ENCODE peak calls at places on chromosomes 4 and X, in five cellular contexts. I is fibroblast of lung, M is GM23338, R is PC-3, A is SK-N-SH. C is an unnamed sample.

GRCh38 chrX:68828740-68829593 is at the start of gene EFNB1:
- DNase-seq in R (peak; percentile 96), A (peak; percentile 87), I (peak; percentile 97), M (peak; percentile 92), C (peak; percentile 89)

GRCh38 chrX:132331000-132331399 is 111.8 kb upstream of the RAP2C start:
- DNase-seq in R (no peak), M (no peak), A (no peak), I (no peak), C (no peak)

GRCh38 chr4:3231431-3231980 is 17.5 kb upstream of the MSANTD1 start:
- DNase-seq in I (no peak), R (no peak), M (no peak), A (no peak), C (no peak)

GRCh38 chrX:134202561-134202960 is 34.4 kb upstream of the CCDC160 start:
- DNase-seq in I (no peak), R (no peak), A (no peak), M (peak; percentile 46), C (no peak)

GRCh38 chr4:169315530-169316306 is 45.0 kb upstream of the SH3RF1 start:
- DNase-seq in M (peak; percentile 4), R (peak; percentile 15), I (peak; percentile 70), A (no peak), C (no peak)

GRCh38 chr4:148222991-148223660 is 219.1 kb downstream of the NR3C2 start:
- DNase-seq in A (no peak), I (no peak), R (no peak), M (peak; percentile 26), C (no peak)

GRCh38 chr4:163167333-163167626 is 590 bp upstream of the NAF1 start:
- DNase-seq in R (no peak), M (peak; percentile 27), I (peak; percentile 52), A (peak; percentile 18), C (no peak)

GRCh38 chrX:1480082-1480785 is 27.5 kb upstream of the ASMTL start:
- DNase-seq in R (peak; percentile 18), A (no peak), I (no peak), M (no peak), C (no peak)

GRCh38 chr4:57090099-57090498 is 20.1 kb downstream of the IGFBP7 start:
- DNase-seq in M (no peak), A (no peak), R (no peak), I (no peak), C (no peak)

GRCh38 chr4:125728568-125728967 is 413.8 kb downstream of the FAT4 start:
- DNase-seq in A (no peak), M (peak; percentile 40), I (peak; percentile 93), R (peak; percentile 88), C (peak; percentile 39)

GRCh38 chrX:72180539-72180938 is 1.0 kb upstream of the PIN4 start:
- DNase-seq in M (no peak), A (peak; percentile 19), R (no peak), I (no peak), C (no peak)

GRCh38 chrX:150899191-150899757 is 806 bp upstream of the CD99L2 start:
- DNase-seq in R (peak; percentile 13), M (peak; percentile 50), I (peak; percentile 11), A (peak; percentile 37), C (no peak)

GRCh38 chr4:2071912-2072867 is 13.1 kb downstream of the NAT8L start:
- DNase-seq in A (peak; percentile 63), R (no peak), M (no peak), I (no peak), C (no peak)

GRCh38 chr4:151031831-151032605 is 16.9 kb upstream of the LRBA start:
- DNase-seq in R (peak; percentile 76), M (peak; percentile 25), I (peak; percentile 13), A (peak; percentile 13), C (no peak)

GRCh38 chr4:158172558-158173258 is at the start of gene GASK1B:
- DNase-seq in A (peak; percentile 47), M (peak; percentile 86), R (peak; percentile 70), I (peak; percentile 80), C (peak; percentile 29)

DNA sequence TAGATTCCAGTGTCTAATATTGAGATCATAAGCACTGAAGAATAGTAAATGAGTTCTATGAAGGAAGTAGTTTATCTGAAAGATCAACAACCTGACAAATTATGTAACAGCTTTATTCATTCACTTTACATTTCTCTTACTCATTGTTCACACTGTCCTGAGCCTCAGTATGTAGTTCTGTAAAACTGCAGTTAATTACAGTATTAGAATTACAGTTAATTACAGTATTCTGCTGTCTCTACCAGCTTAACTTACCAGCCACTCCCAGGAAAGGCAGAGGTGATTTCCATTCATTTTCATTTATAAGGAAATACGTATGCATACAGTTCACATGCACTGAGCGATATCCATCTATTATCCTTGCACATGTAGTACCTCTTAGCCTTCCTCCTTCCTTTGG is 32.8 kb downstream of the NFKB1 start:
- DNase-seq in I (no peak), R (no peak), A (no peak), M (no peak), C (no peak)
- H3K79me2 ChIP-seq in I (no peaks in the 10 kb centered on the region), R (peaks cover 11% of the 10 kb centered on the region), A (peaks cover 6% of the 10 kb centered on the region), M (no peaks in the 10 kb centered on the region), C (no peaks in the 10 kb centered on the region)

GRCh38 chrX:47231167-47231566 is 1.6 kb upstream of the USP11 start:
- DNase-seq in A (no peak), I (no peak), M (no peak), R (no peak), C (no peak)

GRCh38 chrX:47233333-47234113 is 714 bp downstream of the USP11 start:
- DNase-seq in I (peak; percentile 98), A (peak; percentile 92), M (peak; percentile 96), R (peak; percentile 91), C (peak; percentile 85)

GRCh38 chrX:47230136-47230868 is 2.5 kb upstream of the USP11 start:
- DNase-seq in A (no peak), M (no peak), I (no peak), R (no peak), C (no peak)

GRCh38 chrX:47232803-47233332 is at the start of gene USP11:
- DNase-seq in R (peak; percentile 17), A (peak; percentile 78), I (peak; percentile 60), M (peak; percentile 64), C (no peak)

DNA sequence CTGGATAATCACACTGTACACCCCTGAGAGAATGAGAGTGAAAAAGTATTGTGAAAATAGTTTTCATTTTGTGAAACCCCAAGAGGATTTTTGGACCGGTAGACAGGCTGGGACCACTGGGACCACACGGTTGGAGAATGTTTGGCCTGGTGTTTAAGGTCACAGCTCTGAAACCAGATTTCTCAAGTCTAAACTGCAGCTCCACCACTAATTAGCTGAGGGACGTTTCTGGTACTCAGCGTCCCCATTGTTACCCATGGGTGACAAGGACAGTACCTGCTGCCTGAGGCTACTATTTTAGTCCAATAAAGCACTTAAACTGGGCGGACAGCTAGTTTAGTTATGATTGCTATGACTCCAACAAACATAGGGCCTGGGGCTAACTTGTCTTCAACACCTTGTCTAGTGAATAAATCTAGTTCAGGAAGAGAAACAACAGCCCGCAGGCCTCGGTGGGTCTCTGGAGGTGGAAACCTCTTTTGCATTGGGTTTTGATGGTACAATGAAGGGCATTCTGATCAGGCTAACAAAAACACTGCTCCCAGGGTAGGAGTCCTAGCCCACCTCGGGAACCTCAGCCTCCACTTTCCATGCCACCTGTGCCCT is 509 bp upstream of the USP11 start:
- DNase-seq in A (no peak), I (no peak), M (no peak), R (no peak), C (peak; percentile 34)
- H2AFZ ChIP-seq in A (peak overlapping the region; percentile 78), I (peak overlapping the region; percentile 13), M (no peak overlapping the region), R (peak overlapping the region; percentile 59), C (no peak overlapping the region)

GRCh38 chr4:183185018-183185417 is 86.0 kb downstream of the WWC2 start:
- DNase-seq in R (no peak), A (no peak), I (no peak), M (no peak), C (no peak)
- H3K79me2 ChIP-seq in R (peaks cover 26% of the 10 kb centered on the region), A (peaks cover 81% of the 10 kb centered on the region), I (peaks cover 15% of the 10 kb centered on the region), M (peaks cover 85% of the 10 kb centered on the region), C (peaks cover 6% of the 10 kb centered on the region)

DNA sequence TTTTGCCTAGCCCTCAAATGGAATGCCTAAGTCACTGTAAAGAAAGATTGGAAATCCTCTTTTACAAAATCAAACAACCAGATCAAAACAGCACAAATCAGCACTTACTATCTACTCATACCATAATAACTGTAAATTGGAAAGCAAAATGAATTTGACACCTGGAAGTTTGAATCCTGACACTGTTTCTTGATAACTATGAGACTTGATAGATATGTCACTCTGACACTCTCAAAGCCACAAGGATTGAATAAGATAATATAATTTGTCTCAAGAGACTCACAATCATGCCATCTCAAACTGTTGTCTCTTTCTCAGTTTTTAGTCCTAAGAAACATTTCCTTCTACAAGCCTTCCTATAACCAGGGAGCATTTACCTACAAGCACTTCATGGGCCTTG is 302.6 kb upstream of the DIAPH2 start:
- DNase-seq in M (no peak), I (no peak), A (no peak), R (no peak), C (no peak)
- H2AFZ ChIP-seq in M (no peak overlapping the region), I (no peak overlapping the region), A (no peak overlapping the region), R (no peak overlapping the region), C (no peak overlapping the region)

GRCh38 chr4:26346203-26346620 is 25.4 kb downstream of the RBPJ start:
- DNase-seq in A (no peak), R (no peak), I (no peak), M (peak; percentile 74), C (no peak)

GRCh38 chr4:26343041-26343403 is 22.2 kb downstream of the RBPJ start:
- DNase-seq in I (no peak), R (no peak), M (no peak), A (no peak), C (no peak)

GRCh38 chr4:26345541-26345940 is 24.7 kb downstream of the RBPJ start:
- DNase-seq in I (no peak), A (no peak), M (no peak), R (no peak), C (no peak)

GRCh38 chr4:26344901-26345300 is 24.1 kb downstream of the RBPJ start:
- DNase-seq in A (no peak), R (no peak), I (no peak), M (no peak), C (no peak)

DNA sequence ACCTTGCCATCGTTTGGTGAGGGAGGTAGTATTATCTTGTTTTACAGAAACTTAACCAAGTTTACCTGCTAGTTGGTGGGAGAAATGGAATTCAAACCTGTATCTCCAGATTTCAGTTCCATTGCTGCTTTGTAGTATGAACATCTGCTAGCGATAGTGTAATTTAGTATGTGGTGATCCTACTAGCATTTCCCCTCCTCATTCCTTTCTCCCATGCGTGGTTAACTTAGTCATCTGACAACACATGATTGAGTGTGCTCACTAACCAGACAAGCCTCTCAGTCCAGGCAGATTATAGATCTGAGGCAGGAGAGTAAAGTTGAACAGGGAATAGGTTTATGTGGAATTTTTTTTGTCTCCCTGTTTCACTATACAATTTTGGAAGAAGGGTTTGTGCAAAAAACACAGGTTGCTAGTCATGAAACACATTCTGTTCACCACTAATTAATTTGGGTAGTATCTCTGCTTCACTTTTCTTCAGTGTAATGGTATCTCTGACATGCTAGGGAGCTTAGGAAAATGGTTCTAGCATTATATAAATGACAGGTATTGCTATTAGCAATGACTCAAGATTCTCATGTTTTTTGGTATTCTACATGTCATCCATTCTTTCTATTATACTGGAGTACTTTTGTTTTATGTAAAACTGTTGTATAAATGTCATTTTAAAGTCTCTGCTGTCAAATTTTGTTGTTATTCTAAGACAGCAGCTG is 21.7 kb downstream of the RBPJ start:
- DNase-seq in I (peak; percentile 89), R (peak; percentile 86), M (no peak), A (no peak), C (peak; percentile 15)
- H3K79me2 ChIP-seq in I (peaks cover 90% of the 10 kb centered on the region), R (peaks cover 96% of the 10 kb centered on the region), M (peaks cover 100% of the 10 kb centered on the region), A (peaks cover 80% of the 10 kb centered on the region), C (peaks cover 76% of the 10 kb centered on the region)

C was measured in PC-9.